ENCODE peak calls at places on chromosome 2, in four cellular contexts. P is AG10803, O is choroid plexus epithelial cell, I is sigmoid colon. X is an unnamed sample.

GRCh38 chr2:240226672-240227537 is 86.4 kb upstream of the OTOS start:
- DNase-seq in P (no peak), O (no peak), I (peak), X (peak)

GRCh38 chr2:170509460-170510193 is 205.5 kb upstream of the SP5 start:
- DNase-seq in P (no peak), O (no peak), I (no peak), X (no peak)

GRCh38 chr2:54052825-54053718 is 62.3 kb upstream of the ACYP2 start:
- DNase-seq in P (no peak), O (no peak), I (no peak), X (no peak)

GRCh38 chr2:117470311-117471095 is 344.0 kb upstream of the DDX18 start:
- DNase-seq in P (no peak), O (no peak), I (no peak), X (no peak)

GRCh38 chr2:186569906-186570305 is 19.9 kb upstream of the ITGAV start:
- DNase-seq in P (no peak), O (peak), I (no peak), X (no peak)

GRCh38 chr2:206392118-206392517 is 51.2 kb upstream of the ADAM23 start:
- DNase-seq in P (peak), O (peak), I (no peak), X (no peak)

GRCh38 chr2:207148025-207148424 is 17.7 kb downstream of the KLF7 start:
- DNase-seq in P (peak), O (no peak), I (no peak), X (no peak)

GRCh38 chr2:234732404-234733092 is 219.3 kb upstream of the SH3BP4 start:
- DNase-seq in P (no peak), O (no peak), I (no peak), X (no peak)

DNA sequence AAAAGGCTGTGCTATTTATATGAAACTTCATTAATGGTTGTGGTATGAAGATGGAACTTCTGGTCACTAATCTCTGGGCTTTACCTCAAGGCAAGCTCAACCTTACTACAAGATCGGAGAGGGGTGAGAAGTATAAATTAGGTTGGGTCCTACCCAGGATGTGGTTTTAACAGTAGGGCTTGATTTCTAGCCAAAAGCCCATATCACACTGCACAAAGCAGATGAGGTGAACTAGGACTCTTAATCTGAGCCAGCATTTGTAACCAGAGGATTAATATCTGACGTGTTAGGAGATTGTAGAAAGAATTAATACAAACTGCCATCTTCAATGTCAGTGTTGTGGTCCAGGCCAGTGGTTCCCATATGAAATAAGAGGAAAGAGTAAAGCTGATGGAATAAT is 86.4 kb upstream of the RGPD4 start:
- DNase-seq in P (no peak), O (no peak), I (no peak), X (no peak)
- H3K4me3 ChIP-seq in P (no peak), O (no peak), I (no peak), X (no peak)

GRCh38 chr2:11837875-11838734 is 91.7 kb downstream of the LPIN1 start:
- DNase-seq in P (no peak), O (no peak), I (no peak), X (no peak)

GRCh38 chr2:11836647-11837219 is 90.3 kb downstream of the LPIN1 start:
- DNase-seq in P (no peak), O (no peak), I (no peak), X (no peak)

GRCh38 chr2:11833601-11834000 is 87.2 kb downstream of the LPIN1 start:
- DNase-seq in P (peak), O (peak), I (no peak), X (no peak)

GRCh38 chr2:11832531-11832930 is 86.1 kb downstream of the LPIN1 start:
- DNase-seq in P (no peak), O (no peak), I (no peak), X (no peak)

GRCh38 chr2:11835403-11835802 is 89.0 kb downstream of the LPIN1 start:
- DNase-seq in P (no peak), O (peak), I (no peak), X (no peak)
- TF ChIP-seq CTCF in P (no peak), O (peak), I (no peak), X (no peak)

GRCh38 chr2:152428800-152429637 is 94.0 kb downstream of the FMNL2 start:
- DNase-seq in P (no peak), O (no peak), I (no peak), X (no peak)
- H3K4me3 ChIP-seq in P (no peak), O (no peak), I (no peak), X (no peak)

GRCh38 chr2:184551631-184552030 is 46.7 kb upstream of the ZNF804A start:
- DNase-seq in P (no peak), O (peak), I (no peak), X (no peak)

GRCh38 chr2:184558713-184559464 is 39.4 kb upstream of the ZNF804A start:
- DNase-seq in P (no peak), O (no peak), I (no peak), X (no peak)

GRCh38 chr2:184554736-184555135 is 43.6 kb upstream of the ZNF804A start:
- DNase-seq in P (no peak), O (peak), I (no peak), X (no peak)

GRCh38 chr2:184556639-184557038 is 41.7 kb upstream of the ZNF804A start:
- DNase-seq in P (no peak), O (no peak), I (no peak), X (no peak)

DNA sequence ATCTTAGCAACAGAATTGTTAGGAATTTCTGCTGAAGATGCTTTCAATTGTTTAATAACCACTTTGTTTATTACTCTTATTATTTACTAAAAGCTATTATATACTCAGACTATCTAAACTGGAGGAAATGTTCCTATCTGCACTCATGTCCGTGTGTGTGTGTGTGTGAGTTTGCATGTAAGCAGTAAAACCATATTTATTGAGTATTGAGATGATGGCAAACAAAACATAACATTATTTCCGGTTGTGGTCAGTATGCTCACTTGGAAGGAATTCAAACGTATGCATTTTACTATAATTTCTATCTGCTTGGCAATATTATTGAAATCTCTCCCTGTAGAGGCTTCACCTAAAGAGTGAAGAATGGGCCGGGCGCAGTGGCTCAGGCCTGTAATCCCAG is 43.0 kb upstream of the ZNF804A start:
- DNase-seq in P (no peak), O (no peak), I (no peak), X (no peak)
- TF ChIP-seq CTCF in P (no peak), O (no peak), I (no peak), X (no peak)

X was measured in coronary artery.